ENCODE peak calls at places on chromosome 10, in nine cellular contexts. R, L, N, I, B, A, W, O and J are unnamed samples.

GRCh38 chr10:100793055-100793454 is 47.7 kb downstream of the PAX2 start:
- DNase-seq in W (no peak), R (no peak), L (no peak), I (no peak), O (no peak), A (no peak), B (no peak), N (no peak), J (no peak)

GRCh38 chr10:127527891-127528290 is 21.2 kb upstream of the NPS start:
- DNase-seq in B (no peak), L (peak), R (no peak), N (no peak), I (no peak), O (no peak), W (no peak), A (peak), J (no peak)

GRCh38 chr10:103685880-103686669 is 169.3 kb downstream of the SH3PXD2A start:
- DNase-seq in W (peak), L (peak), R (peak), O (peak), A (peak), I (peak), B (peak), N (peak), J (peak)

GRCh38 chr10:85734791-85735190 is 631.8 kb downstream of the GRID1 start:
- DNase-seq in R (no peak), A (no peak), W (no peak), B (no peak), L (no peak), I (no peak), N (no peak), O (no peak), J (no peak)

GRCh38 chr10:3785849-3786290 is 861 bp upstream of the KLF6 start:
- DNase-seq in A (no peak), W (no peak), R (no peak), N (peak), L (peak), B (no peak), I (peak), O (peak), J (no peak)

GRCh38 chr10:133061296-133062038 is 26.3 kb upstream of the ADGRA1 start:
- DNase-seq in O (no peak), B (no peak), A (no peak), I (no peak), L (no peak), N (no peak), W (no peak), R (no peak), J (no peak)

GRCh38 chr10:58050575-58050974 is 217.1 kb downstream of the IPMK start:
- DNase-seq in W (no peak), A (no peak), B (no peak), R (no peak), I (no peak), L (no peak), N (no peak), O (no peak), J (no peak)

GRCh38 chr10:75191821-75192568 is 18.6 kb upstream of the VDAC2 start:
- DNase-seq in A (peak), N (peak), L (peak), B (no peak), W (peak), O (peak), R (no peak), I (no peak), J (peak)

GRCh38 chr10:4943821-4944220 is 19.4 kb upstream of the AKR1C1 start:
- DNase-seq in A (no peak), I (no peak), L (no peak), N (peak), B (no peak), O (no peak), W (no peak), R (no peak), J (no peak)

GRCh38 chr10:11165591-11166543 is 148.2 kb downstream of the CELF2 start:
- DNase-seq in W (peak), I (peak), O (peak), L (peak), A (peak), R (no peak), N (peak), B (peak), J (peak)

GRCh38 chr10:58830748-58831147 is 318.1 kb downstream of the BICC1 start:
- DNase-seq in A (no peak), O (no peak), W (no peak), L (no peak), N (no peak), R (no peak), B (no peak), I (no peak), J (no peak)

GRCh38 chr10:92404592-92404991 is 113.6 kb downstream of the MARCHF5 start:
- DNase-seq in R (no peak), A (no peak), W (no peak), L (no peak), O (no peak), N (no peak), I (no peak), B (no peak), J (no peak)

GRCh38 chr10:110531687-110532086 is 34.0 kb downstream of the DUSP5 start:
- DNase-seq in I (no peak), A (no peak), W (no peak), N (no peak), O (no peak), L (no peak), R (no peak), B (no peak), J (no peak)

GRCh38 chr10:114115661-114116060 is 58.3 kb downstream of the CCDC186 start:
- DNase-seq in N (no peak), W (no peak), L (no peak), I (no peak), A (no peak), O (no peak), R (no peak), B (no peak), J (no peak)

GRCh38 chr10:72567884-72568283 is 58.0 kb downstream of the MICU1 start:
- DNase-seq in A (peak), I (no peak), W (no peak), O (peak), R (no peak), N (no peak), B (peak), L (no peak), J (peak)

GRCh38 chr10:72254891-72255568 is 18.7 kb upstream of the DDIT4 start:
- DNase-seq in R (no peak), N (peak), W (peak), B (peak), A (peak), I (no peak), L (peak), O (peak), J (peak)

GRCh38 chr10:130751851-130752250 is 559.7 kb downstream of the TCERG1L start:
- DNase-seq in I (no peak), L (no peak), R (no peak), A (no peak), N (no peak), W (no peak), O (no peak), B (no peak), J (no peak)

GRCh38 chr10:32887481-32887880 is 70.5 kb downstream of the ITGB1 start:
- DNase-seq in O (no peak), N (no peak), W (no peak), L (no peak), R (no peak), I (no peak), B (no peak), A (no peak), J (no peak)

GRCh38 chr10:132145521-132146185 is 41.1 kb upstream of the DPYSL4 start:
- DNase-seq in I (no peak), O (no peak), W (no peak), R (no peak), L (no peak), A (no peak), N (no peak), B (no peak), J (no peak)

GRCh38 chr10:19412531-19412930 is 363.9 kb downstream of the MALRD1 start:
- DNase-seq in R (no peak), B (no peak), N (peak), W (no peak), A (no peak), L (no peak), O (peak), I (no peak), J (peak)

GRCh38 chr10:85792533-85792858 is 574.1 kb downstream of the GRID1 start:
- DNase-seq in A (no peak), R (no peak), I (no peak), L (no peak), O (no peak), B (no peak), W (no peak), N (no peak), J (no peak)

GRCh38 chr10:103661198-103661950 is 167.9 kb downstream of the NEURL1 start:
- DNase-seq in W (peak), O (peak), A (no peak), R (peak), I (peak), L (peak), N (peak), B (peak), J (peak)

GRCh38 chr10:118596426-118597124 is 1.1 kb upstream of the PRLHR start:
- DNase-seq in L (no peak), B (no peak), R (no peak), W (peak), A (no peak), N (no peak), O (no peak), I (no peak), J (no peak)

GRCh38 chr10:78655941-78656340 is 412.8 kb upstream of the ZMIZ1 start:
- DNase-seq in O (no peak), N (peak), B (no peak), W (no peak), A (no peak), I (no peak), R (no peak), L (no peak), J (no peak)

GRCh38 chr10:49093922-49094321 is 21.4 kb downstream of the VSTM4 start:
- DNase-seq in O (no peak), W (no peak), R (no peak), I (no peak), A (no peak), B (no peak), L (no peak), N (no peak), J (no peak)

GRCh38 chr10:3570330-3570729 is 214.7 kb downstream of the KLF6 start:
- DNase-seq in L (no peak), N (no peak), I (no peak), O (no peak), B (no peak), A (peak), W (no peak), R (no peak), J (no peak)

GRCh38 chr10:4215485-4215884 is 430.5 kb upstream of the KLF6 start:
- DNase-seq in B (no peak), L (no peak), W (no peak), O (no peak), N (no peak), I (no peak), A (no peak), R (no peak), J (no peak)

GRCh38 chr10:86824151-86824550 is 67.7 kb downstream of the BMPR1A start:
- DNase-seq in I (no peak), W (no peak), N (no peak), R (no peak), L (no peak), O (no peak), B (no peak), A (no peak), J (no peak)

GRCh38 chr10:69181433-69181832 is 1.4 kb downstream of the SUPV3L1 start:
- DNase-seq in B (no peak), W (no peak), L (no peak), N (no peak), R (no peak), A (no peak), I (no peak), O (no peak), J (no peak)

GRCh38 chr10:98045785-98046389 is 15.5 kb upstream of the CRTAC1 start:
- DNase-seq in I (peak), W (peak), N (peak), B (peak), R (peak), L (no peak), A (peak), O (peak), J (peak)

GRCh38 chr10:61761825-61762217 is 99.1 kb downstream of the CABCOCO1 start:
- DNase-seq in N (no peak), W (no peak), I (no peak), L (no peak), O (no peak), B (no peak), A (no peak), R (peak), J (no peak)

GRCh38 chr10:48610585-48611093 is 5.8 kb upstream of the ARHGAP22 start:
- DNase-seq in L (no peak), I (no peak), O (peak), R (no peak), A (no peak), N (no peak), B (no peak), W (peak), J (no peak)

GRCh38 chr10:119003572-119004289 is 25.8 kb upstream of the NANOS1 start:
- DNase-seq in R (no peak), I (no peak), W (no peak), L (no peak), O (no peak), B (no peak), A (no peak), N (no peak), J (no peak)

GRCh38 chr10:96130326-96130758 is 245 bp downstream of the ZNF518A start:
- DNase-seq in W (no peak), R (peak), L (peak), I (peak), A (no peak), O (peak), N (peak), B (peak), J (peak)

GRCh38 chr10:48744587-48744986 is 59.9 kb downstream of the WDFY4 start:
- DNase-seq in I (no peak), R (no peak), L (no peak), A (no peak), O (no peak), B (no peak), N (no peak), W (no peak), J (no peak)

GRCh38 chr10:94613-95012 is 40.6 kb upstream of the ZMYND11 start:
- DNase-seq in L (no peak), O (no peak), I (no peak), B (no peak), N (no peak), A (no peak), W (no peak), R (no peak), J (no peak)

GRCh38 chr10:58641095-58641531 is 128.4 kb downstream of the BICC1 start:
- DNase-seq in O (peak), W (no peak), A (peak), N (peak), I (no peak), R (no peak), L (no peak), B (peak), J (peak)

GRCh38 chr10:86599729-86600128 is 54.6 kb upstream of the OPN4 start:
- DNase-seq in A (peak), W (no peak), L (no peak), N (no peak), R (no peak), O (peak), I (no peak), B (peak), J (peak)